ENCODE peak calls at places on chromosome 21, in six cellular contexts. R is transverse colon, E is dorsolateral prefrontal cortex, W is tibial nerve, Z is fibroblast of lung, G is HL-60. A is an unnamed sample.

GRCh38 chr21:32496536-32496935 is 84.0 kb downstream of the EVA1C start:
- DNase-seq in R (no peak), E (no peak), W (no peak), Z (no peak), G (no peak), A (no peak)

GRCh38 chr21:32544697-32545096 is 40.6 kb downstream of the TCP10L start:
- DNase-seq in R (no peak), E (no peak), W (no peak), Z (no peak), G (no peak), A (no peak)

GRCh38 chr21:41669533-41669830 is 97.4 kb downstream of the RIPK4 start:
- DNase-seq in R (no peak), E (no peak), W (no peak), Z (no peak), G (no peak), A (no peak)

GRCh38 chr21:36966846-36967657 is 583 bp upstream of the HLCS start:
- DNase-seq in R (no peak), E (no peak), W (no peak), Z (peak), G (no peak), A (no peak)

GRCh38 chr21:42660118-42660470 is 6.7 kb downstream of the PDE9A start:
- DNase-seq in R (no peak), E (no peak), W (no peak), Z (no peak), G (no peak), A (no peak)

GRCh38 chr21:29164330-29164942 is 34.0 kb downstream of the MAP3K7CL start:
- DNase-seq in R (no peak), E (no peak), W (no peak), Z (peak), G (no peak), A (no peak)

GRCh38 chr21:34693192-34693810 is 24.5 kb downstream of the CLIC6 start:
- DNase-seq in R (peak), E (no peak), W (no peak), Z (peak), G (no peak), A (peak)

GRCh38 chr21:33383056-33383888 is 19.9 kb upstream of the IFNGR2 start:
- DNase-seq in R (peak), E (no peak), W (no peak), Z (peak), G (peak), A (no peak)

GRCh38 chr21:33207471-33208149 is 22.1 kb upstream of the IFNAR2 start:
- DNase-seq in R (no peak), E (no peak), W (no peak), Z (no peak), G (no peak), A (no peak)

GRCh38 chr21:20647603-20648002 is 350.6 kb upstream of the NCAM2 start:
- DNase-seq in R (no peak), E (no peak), W (no peak), Z (peak), G (no peak), A (no peak)

GRCh38 chr21:35026617-35027557 is 22.2 kb downstream of the RUNX1 start:
- DNase-seq in R (peak), E (no peak), W (no peak), Z (peak), G (peak), A (no peak)

GRCh38 chr21:14236180-14236579 is 20.2 kb downstream of the RBM11 start:
- DNase-seq in R (no peak), E (no peak), W (no peak), Z (no peak), G (no peak), A (no peak)

GRCh38 chr21:46662367-46662654 is 26.8 kb downstream of the PRMT2 start:
- DNase-seq in R (no peak), E (no peak), W (no peak), Z (no peak), G (no peak), A (no peak)

GRCh38 chr21:33492571-33492970 is 1.1 kb upstream of the DNAJC28 start:
- DNase-seq in R (no peak), E (no peak), W (no peak), Z (no peak), G (peak), A (no peak)

GRCh38 chr21:28655471-28655870 is 337.2 kb downstream of the LTN1 start:
- DNase-seq in R (no peak), E (no peak), W (no peak), Z (peak), G (no peak), A (no peak)

GRCh38 chr21:42735944-42736343 is 82.5 kb downstream of the PDE9A start:
- DNase-seq in R (no peak), E (no peak), W (no peak), Z (no peak), G (no peak), A (no peak)

GRCh38 chr21:34845521-34846213 is 176.9 kb downstream of the CLIC6 start:
- DNase-seq in R (peak), E (no peak), W (no peak), Z (peak), G (no peak), A (no peak)

GRCh38 chr21:41758550-41758949 is 8.3 kb downstream of the RIPK4 start:
- DNase-seq in R (no peak), E (no peak), W (no peak), Z (no peak), G (no peak), A (no peak)

GRCh38 chr21:29152936-29153335 is 22.5 kb downstream of the MAP3K7CL start:
- DNase-seq in R (no peak), E (no peak), W (no peak), Z (peak), G (no peak), A (no peak)

GRCh38 chr21:34579411-34579810 is 35.5 kb downstream of the RCAN1 start:
- DNase-seq in R (no peak), E (no peak), W (no peak), Z (peak), G (no peak), A (no peak)

GRCh38 chr21:37878946-37879660 is 37.2 kb downstream of the KCNJ6 start:
- DNase-seq in R (no peak), E (no peak), W (no peak), Z (peak), G (no peak), A (no peak)

GRCh38 chr21:29025328-29025713 is 853 bp downstream of the USP16 start:
- DNase-seq in R (no peak), E (no peak), W (no peak), Z (peak), G (no peak), A (no peak)

GRCh38 chr21:34280389-34280795 is 83.4 kb upstream of the KCNE2 start:
- DNase-seq in R (peak), E (no peak), W (no peak), Z (no peak), G (no peak), A (no peak)

GRCh38 chr21:35150562-35151226 is 101.6 kb upstream of the RUNX1 start:
- DNase-seq in R (no peak), E (no peak), W (no peak), Z (peak), G (no peak), A (no peak)

GRCh38 chr21:20570824-20571232 is 427.4 kb upstream of the NCAM2 start:
- DNase-seq in R (no peak), E (no peak), W (no peak), Z (no peak), G (no peak), A (no peak)

GRCh38 chr21:21246007-21246406 is 247.8 kb downstream of the NCAM2 start:
- DNase-seq in R (no peak), E (no peak), W (no peak), Z (no peak), G (no peak), A (no peak)

GRCh38 chr21:15468368-15468767 is 261.4 kb upstream of the USP25 start:
- DNase-seq in R (no peak), E (no peak), W (no peak), Z (no peak), G (no peak), A (no peak)

GRCh38 chr21:15466329-15466728 is 263.5 kb upstream of the USP25 start:
- DNase-seq in R (no peak), E (no peak), W (no peak), Z (no peak), G (no peak), A (no peak)

GRCh38 chr21:15472641-15473040 is 257.1 kb upstream of the USP25 start:
- DNase-seq in R (no peak), E (no peak), W (no peak), Z (no peak), G (no peak), A (no peak)

GRCh38 chr21:15472108-15472507 is 257.7 kb upstream of the USP25 start:
- DNase-seq in R (no peak), E (no peak), W (no peak), Z (no peak), G (no peak), A (no peak)
- H3K27ac ChIP-seq in R (no peak), E (no peak), W (no peak), Z (no peak), G (no peak), A (no peak)

GRCh38 chr21:26124421-26124833 is 46.1 kb downstream of the APP start:
- DNase-seq in R (no peak), E (no peak), W (no peak), Z (peak), G (no peak), A (no peak)
- H3K27ac ChIP-seq in R (peak), E (peak), W (peak), Z (peak), G (no peak), A (peak)

GRCh38 chr21:39315603-39316002 is 2.2 kb upstream of the BRWD1 start:
- DNase-seq in R (no peak), E (no peak), W (no peak), Z (no peak), G (no peak), A (no peak)
- H3K27ac ChIP-seq in R (no peak), E (no peak), W (no peak), Z (no peak), G (no peak), A (no peak)

GRCh38 chr21:39118604-39119215 is 64.5 kb downstream of the PSMG1 start:
- DNase-seq in R (no peak), E (no peak), W (no peak), Z (no peak), G (no peak), A (no peak)
- H3K27ac ChIP-seq in R (no peak), E (no peak), W (no peak), Z (no peak), G (no peak), A (no peak)

GRCh38 chr21:43934716-43935705 is 70.0 kb downstream of the AGPAT3 start:
- DNase-seq in R (no peak), E (no peak), W (no peak), Z (no peak), G (no peak), A (no peak)
- H3K27ac ChIP-seq in R (no peak), E (peak), W (peak), Z (no peak), G (no peak), A (no peak)

GRCh38 chr21:31471865-31472264 is 127.8 kb upstream of the TIAM1 start:
- DNase-seq in R (no peak), E (no peak), W (no peak), Z (no peak), G (no peak), A (no peak)
- H3K27ac ChIP-seq in R (no peak), E (peak), W (no peak), Z (no peak), G (no peak), A (peak)

GRCh38 chr21:45540601-45540970 is 1.7 kb downstream of the SLC19A1 start:
- DNase-seq in R (no peak), E (no peak), W (peak), Z (no peak), G (no peak), A (no peak)
- H3K27ac ChIP-seq in R (no peak), E (no peak), W (no peak), Z (no peak), G (peak), A (no peak)

A was measured in substantia nigra.